ENCODE peak calls at places on chromosome 19, in nine cellular contexts. One of them, this sample, is unnamed. For H3K9me3, the result is how much of the 10 kb centered on the place peaks cover.

GRCh38 chr19:9406798-9407352 is 28.5 kb downstream of the ZNF266 start:
- DNase-seq in lower lobe of right lung: peak
- DNase-seq in CD8-positive, alpha-beta T cell: peak
- DNase-seq in breast epithelium: peak
- DNase-seq in CD8-positive, alpha-beta memory T cell: peak
- DNase-seq in IMR-90: peak
- DNase-seq in heart left ventricle: peak
- DNase-seq in body of pancreas: peak
- DNase-seq in GM23248: peak
- DNase-seq in this sample: peak

GRCh38 chr19:46716013-46716671 is 772 bp downstream of the PRKD2 start:
- DNase-seq in lower lobe of right lung: peak
- DNase-seq in CD8-positive, alpha-beta T cell: no peak
- DNase-seq in breast epithelium: no peak
- DNase-seq in CD8-positive, alpha-beta memory T cell: no peak
- DNase-seq in IMR-90: no peak
- DNase-seq in heart left ventricle: no peak
- DNase-seq in body of pancreas: peak
- DNase-seq in GM23248: peak
- DNase-seq in this sample: peak

GRCh38 chr19:5253403-5254110 is 87.1 kb downstream of the PTPRS start:
- DNase-seq in lower lobe of right lung: no peak
- DNase-seq in CD8-positive, alpha-beta T cell: no peak
- DNase-seq in breast epithelium: no peak
- DNase-seq in CD8-positive, alpha-beta memory T cell: no peak
- DNase-seq in IMR-90: peak
- DNase-seq in heart left ventricle: no peak
- DNase-seq in body of pancreas: no peak
- DNase-seq in GM23248: peak
- DNase-seq in this sample: no peak

GRCh38 chr19:54096642-54097106 is 3.9 kb downstream of the OSCAR start:
- DNase-seq in lower lobe of right lung: no peak
- DNase-seq in CD8-positive, alpha-beta T cell: peak
- DNase-seq in breast epithelium: no peak
- DNase-seq in CD8-positive, alpha-beta memory T cell: no peak
- DNase-seq in IMR-90: peak
- DNase-seq in heart left ventricle: no peak
- DNase-seq in body of pancreas: no peak
- DNase-seq in GM23248: peak
- DNase-seq in this sample: no peak

GRCh38 chr19:12647047-12647446 is 19.5 kb downstream of the MAN2B1 start:
- DNase-seq in lower lobe of right lung: no peak
- DNase-seq in CD8-positive, alpha-beta T cell: no peak
- DNase-seq in breast epithelium: no peak
- DNase-seq in CD8-positive, alpha-beta memory T cell: no peak
- DNase-seq in IMR-90: no peak
- DNase-seq in heart left ventricle: no peak
- DNase-seq in body of pancreas: peak
- DNase-seq in GM23248: no peak
- DNase-seq in this sample: no peak

GRCh38 chr19:6109947-6110346 is 353 bp downstream of the RFX2 start:
- DNase-seq in lower lobe of right lung: no peak
- DNase-seq in CD8-positive, alpha-beta T cell: peak
- DNase-seq in breast epithelium: no peak
- DNase-seq in CD8-positive, alpha-beta memory T cell: no peak
- DNase-seq in IMR-90: no peak
- DNase-seq in heart left ventricle: no peak
- DNase-seq in body of pancreas: no peak
- DNase-seq in GM23248: peak
- DNase-seq in this sample: no peak

GRCh38 chr19:42122691-42123607 is 9.3 kb downstream of the POU2F2 start:
- DNase-seq in lower lobe of right lung: no peak
- DNase-seq in CD8-positive, alpha-beta T cell: peak
- DNase-seq in breast epithelium: no peak
- DNase-seq in CD8-positive, alpha-beta memory T cell: no peak
- DNase-seq in IMR-90: no peak
- DNase-seq in heart left ventricle: no peak
- DNase-seq in body of pancreas: no peak
- DNase-seq in GM23248: no peak
- DNase-seq in this sample: no peak

GRCh38 chr19:48501961-48502719 is 9.5 kb downstream of the LMTK3 start:
- DNase-seq in lower lobe of right lung: peak
- DNase-seq in CD8-positive, alpha-beta T cell: peak
- DNase-seq in breast epithelium: peak
- DNase-seq in CD8-positive, alpha-beta memory T cell: peak
- DNase-seq in IMR-90: no peak
- DNase-seq in heart left ventricle: no peak
- DNase-seq in body of pancreas: peak
- DNase-seq in GM23248: peak
- DNase-seq in this sample: peak

GRCh38 chr19:28840891-28841290 is 372.1 kb downstream of the UQCRFS1 start:
- DNase-seq in lower lobe of right lung: no peak
- DNase-seq in CD8-positive, alpha-beta T cell: no peak
- DNase-seq in breast epithelium: no peak
- DNase-seq in CD8-positive, alpha-beta memory T cell: no peak
- DNase-seq in IMR-90: no peak
- DNase-seq in heart left ventricle: no peak
- DNase-seq in body of pancreas: no peak
- DNase-seq in GM23248: no peak
- DNase-seq in this sample: no peak

GRCh38 chr19:47275866-47276461 is 1.3 kb downstream of the INAFM1 start:
- DNase-seq in lower lobe of right lung: peak
- DNase-seq in CD8-positive, alpha-beta T cell: no peak
- DNase-seq in breast epithelium: no peak
- DNase-seq in CD8-positive, alpha-beta memory T cell: no peak
- DNase-seq in IMR-90: peak
- DNase-seq in heart left ventricle: peak
- DNase-seq in body of pancreas: no peak
- DNase-seq in GM23248: peak
- DNase-seq in this sample: no peak

GRCh38 chr19:1860821-1861598 is 2.4 kb downstream of the KLF16 start:
- DNase-seq in lower lobe of right lung: no peak
- DNase-seq in CD8-positive, alpha-beta T cell: no peak
- DNase-seq in breast epithelium: no peak
- DNase-seq in CD8-positive, alpha-beta memory T cell: no peak
- DNase-seq in IMR-90: no peak
- DNase-seq in heart left ventricle: peak
- DNase-seq in body of pancreas: peak
- DNase-seq in GM23248: no peak
- DNase-seq in this sample: no peak

GRCh38 chr19:30215248-30215647 is 156.9 kb upstream of the ZNF536 start:
- DNase-seq in lower lobe of right lung: no peak
- DNase-seq in CD8-positive, alpha-beta T cell: no peak
- DNase-seq in breast epithelium: no peak
- DNase-seq in CD8-positive, alpha-beta memory T cell: no peak
- DNase-seq in IMR-90: no peak
- DNase-seq in heart left ventricle: no peak
- DNase-seq in body of pancreas: no peak
- DNase-seq in GM23248: no peak
- DNase-seq in this sample: no peak

GRCh38 chr19:37963190-37963947 is 56.4 kb downstream of the SIPA1L3 start:
- DNase-seq in lower lobe of right lung: no peak
- DNase-seq in CD8-positive, alpha-beta T cell: no peak
- DNase-seq in breast epithelium: peak
- DNase-seq in CD8-positive, alpha-beta memory T cell: no peak
- DNase-seq in IMR-90: peak
- DNase-seq in heart left ventricle: no peak
- DNase-seq in body of pancreas: no peak
- DNase-seq in GM23248: peak
- DNase-seq in this sample: no peak

GRCh38 chr19:46049597-46049996 is 8.8 kb upstream of the IGFL4 start:
- DNase-seq in lower lobe of right lung: no peak
- DNase-seq in CD8-positive, alpha-beta T cell: no peak
- DNase-seq in breast epithelium: no peak
- DNase-seq in CD8-positive, alpha-beta memory T cell: no peak
- DNase-seq in IMR-90: no peak
- DNase-seq in heart left ventricle: no peak
- DNase-seq in body of pancreas: no peak
- DNase-seq in GM23248: no peak
- DNase-seq in this sample: no peak

GRCh38 chr19:2923510-2923909 is 21.3 kb downstream of the ZNF77 start:
- DNase-seq in lower lobe of right lung: no peak
- DNase-seq in CD8-positive, alpha-beta T cell: no peak
- DNase-seq in breast epithelium: no peak
- DNase-seq in CD8-positive, alpha-beta memory T cell: no peak
- DNase-seq in IMR-90: peak
- DNase-seq in heart left ventricle: no peak
- DNase-seq in body of pancreas: peak
- DNase-seq in GM23248: peak
- DNase-seq in this sample: no peak

GRCh38 chr19:15926484-15926883 is 7.8 kb downstream of the CYP4F11 start:
- DNase-seq in lower lobe of right lung: no peak
- DNase-seq in CD8-positive, alpha-beta T cell: no peak
- DNase-seq in breast epithelium: no peak
- DNase-seq in CD8-positive, alpha-beta memory T cell: no peak
- DNase-seq in IMR-90: no peak
- DNase-seq in heart left ventricle: no peak
- DNase-seq in body of pancreas: no peak
- DNase-seq in GM23248: no peak
- DNase-seq in this sample: no peak

GRCh38 chr19:15923702-15924101 is 10.6 kb downstream of the CYP4F11 start:
- DNase-seq in lower lobe of right lung: no peak
- DNase-seq in CD8-positive, alpha-beta T cell: no peak
- DNase-seq in breast epithelium: no peak
- DNase-seq in CD8-positive, alpha-beta memory T cell: no peak
- DNase-seq in IMR-90: no peak
- DNase-seq in heart left ventricle: no peak
- DNase-seq in body of pancreas: no peak
- DNase-seq in GM23248: no peak
- DNase-seq in this sample: no peak

DNA sequence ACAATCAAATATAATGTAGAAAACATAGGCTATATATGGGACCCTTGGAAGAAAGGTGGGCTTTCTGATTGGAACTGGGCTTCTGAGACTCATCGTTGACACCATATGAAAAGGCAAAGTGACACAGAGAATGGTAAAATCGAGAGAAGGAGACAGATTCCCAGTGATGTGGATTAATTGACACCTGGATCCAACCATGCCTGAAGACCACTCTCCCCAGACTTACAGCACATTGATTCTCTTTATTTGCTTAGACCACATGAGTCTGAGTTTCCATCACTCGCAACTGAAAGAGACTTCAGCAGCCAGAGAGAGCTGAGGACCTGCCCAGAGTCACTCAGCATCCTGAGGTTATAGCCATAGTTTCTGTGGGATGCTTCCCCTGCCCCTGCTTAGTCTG is 6.0 kb downstream of the CYP4F11 start:
- DNase-seq in lower lobe of right lung: no peak
- DNase-seq in CD8-positive, alpha-beta T cell: no peak
- DNase-seq in breast epithelium: no peak
- DNase-seq in CD8-positive, alpha-beta memory T cell: no peak
- DNase-seq in IMR-90: no peak
- DNase-seq in heart left ventricle: no peak
- DNase-seq in body of pancreas: no peak
- DNase-seq in GM23248: no peak
- DNase-seq in this sample: no peak
- H3K9me3 ChIP-seq in lower lobe of right lung: under half
- H3K9me3 ChIP-seq in CD8-positive, alpha-beta T cell: under half
- H3K9me3 ChIP-seq in breast epithelium: under half
- H3K9me3 ChIP-seq in CD8-positive, alpha-beta memory T cell: under half
- H3K9me3 ChIP-seq in IMR-90: under half
- H3K9me3 ChIP-seq in heart left ventricle: under half
- H3K9me3 ChIP-seq in body of pancreas: under half
- H3K9me3 ChIP-seq in GM23248: under half
- H3K9me3 ChIP-seq in this sample: under half

GRCh38 chr19:808176-808741 is 11.0 kb downstream of the PTBP1 start:
- DNase-seq in lower lobe of right lung: no peak
- DNase-seq in CD8-positive, alpha-beta T cell: no peak
- DNase-seq in breast epithelium: no peak
- DNase-seq in CD8-positive, alpha-beta memory T cell: no peak
- DNase-seq in IMR-90: no peak
- DNase-seq in heart left ventricle: no peak
- DNase-seq in body of pancreas: no peak
- DNase-seq in GM23248: no peak
- DNase-seq in this sample: no peak
- H3K27ac ChIP-seq in lower lobe of right lung: no peak
- H3K27ac ChIP-seq in CD8-positive, alpha-beta T cell: no peak
- H3K27ac ChIP-seq in breast epithelium: no peak
- H3K27ac ChIP-seq in CD8-positive, alpha-beta memory T cell: no peak
- H3K27ac ChIP-seq in IMR-90: no peak
- H3K27ac ChIP-seq in heart left ventricle: no peak
- H3K27ac ChIP-seq in body of pancreas: no peak
- H3K27ac ChIP-seq in GM23248: no peak
- H3K27ac ChIP-seq in this sample: no peak

GRCh38 chr19:39953915-39954314 is 17.1 kb upstream of the PSMC4 start:
- DNase-seq in lower lobe of right lung: no peak
- DNase-seq in CD8-positive, alpha-beta T cell: no peak
- DNase-seq in breast epithelium: no peak
- DNase-seq in CD8-positive, alpha-beta memory T cell: no peak
- DNase-seq in IMR-90: no peak
- DNase-seq in heart left ventricle: no peak
- DNase-seq in body of pancreas: no peak
- DNase-seq in GM23248: no peak
- DNase-seq in this sample: no peak
- H3K9me3 ChIP-seq in lower lobe of right lung: under half
- H3K9me3 ChIP-seq in CD8-positive, alpha-beta T cell: under half
- H3K9me3 ChIP-seq in breast epithelium: under half
- H3K9me3 ChIP-seq in CD8-positive, alpha-beta memory T cell: under half
- H3K9me3 ChIP-seq in IMR-90: under half
- H3K9me3 ChIP-seq in heart left ventricle: under half
- H3K9me3 ChIP-seq in body of pancreas: under half
- H3K9me3 ChIP-seq in GM23248: under half
- H3K9me3 ChIP-seq in this sample: under half

GRCh38 chr19:17236414-17236716 is 9.4 kb downstream of the NR2F6 start:
- DNase-seq in lower lobe of right lung: no peak
- DNase-seq in CD8-positive, alpha-beta T cell: no peak
- DNase-seq in breast epithelium: no peak
- DNase-seq in CD8-positive, alpha-beta memory T cell: no peak
- DNase-seq in IMR-90: no peak
- DNase-seq in heart left ventricle: no peak
- DNase-seq in body of pancreas: no peak
- DNase-seq in GM23248: no peak
- DNase-seq in this sample: no peak

GRCh38 chr19:17235618-17236413 is 9.8 kb downstream of the OCEL1 start:
- DNase-seq in lower lobe of right lung: peak
- DNase-seq in CD8-positive, alpha-beta T cell: peak
- DNase-seq in breast epithelium: peak
- DNase-seq in CD8-positive, alpha-beta memory T cell: peak
- DNase-seq in IMR-90: peak
- DNase-seq in heart left ventricle: peak
- DNase-seq in body of pancreas: peak
- DNase-seq in GM23248: peak
- DNase-seq in this sample: no peak

GRCh38 chr19:17232258-17232657 is 6.2 kb downstream of the OCEL1 start:
- DNase-seq in lower lobe of right lung: no peak
- DNase-seq in CD8-positive, alpha-beta T cell: no peak
- DNase-seq in breast epithelium: no peak
- DNase-seq in CD8-positive, alpha-beta memory T cell: no peak
- DNase-seq in IMR-90: no peak
- DNase-seq in heart left ventricle: no peak
- DNase-seq in body of pancreas: no peak
- DNase-seq in GM23248: no peak
- DNase-seq in this sample: no peak

GRCh38 chr19:17236831-17237543 is 8.7 kb downstream of the NR2F6 start:
- DNase-seq in lower lobe of right lung: no peak
- DNase-seq in CD8-positive, alpha-beta T cell: no peak
- DNase-seq in breast epithelium: no peak
- DNase-seq in CD8-positive, alpha-beta memory T cell: no peak
- DNase-seq in IMR-90: no peak
- DNase-seq in heart left ventricle: no peak
- DNase-seq in body of pancreas: no peak
- DNase-seq in GM23248: no peak
- DNase-seq in this sample: no peak

GRCh38 chr19:17234911-17235617 is 9.0 kb downstream of the OCEL1 start:
- DNase-seq in lower lobe of right lung: peak
- DNase-seq in CD8-positive, alpha-beta T cell: peak
- DNase-seq in breast epithelium: peak
- DNase-seq in CD8-positive, alpha-beta memory T cell: peak
- DNase-seq in IMR-90: peak
- DNase-seq in heart left ventricle: peak
- DNase-seq in body of pancreas: peak
- DNase-seq in GM23248: peak
- DNase-seq in this sample: peak
- H3K27ac ChIP-seq in lower lobe of right lung: peak
- H3K27ac ChIP-seq in CD8-positive, alpha-beta T cell: peak
- H3K27ac ChIP-seq in breast epithelium: peak
- H3K27ac ChIP-seq in CD8-positive, alpha-beta memory T cell: peak
- H3K27ac ChIP-seq in IMR-90: peak
- H3K27ac ChIP-seq in heart left ventricle: peak
- H3K27ac ChIP-seq in body of pancreas: peak
- H3K27ac ChIP-seq in GM23248: peak
- H3K27ac ChIP-seq in this sample: peak